ENCODE peak calls at places on chromosomes 6 and 20, in four cellular contexts. X, B, S and P are unnamed samples. For H3K36me3, the result is how much of the 10 kb centered on the place peaks cover.

GRCh38 chr6:90993771-90994170 is 406.9 kb upstream of the MAP3K7 start:
- DNase-seq in B (no peak), S (no peak), X (no peak), P (no peak)

GRCh38 chr6:110130362-110130761 is 49.1 kb downstream of the WASF1 start:
- DNase-seq in B (no peak), S (no peak), X (no peak), P (no peak)

GRCh38 chr20:32880635-32881034 is 21.9 kb downstream of the EFCAB8 start:
- DNase-seq in S (no peak), X (no peak), B (no peak), P (no peak)

GRCh38 chr6:109513571-109514071 is 30.6 kb upstream of the ZBTB24 start:
- DNase-seq in B (no peak), X (peak), S (no peak), P (no peak)

GRCh38 chr6:27591660-27592059 is 118.8 kb upstream of the ZNF184 start:
- DNase-seq in X (peak), B (no peak), S (no peak), P (no peak)

GRCh38 chr20:62203378-62204030 is 16.6 kb downstream of the HRH3 start:
- DNase-seq in X (peak), B (peak), S (no peak), P (peak)

GRCh38 chr6:34120953-34121675 is 24.8 kb downstream of the GRM4 start:
- DNase-seq in S (no peak), B (no peak), X (no peak), P (no peak)

GRCh38 chr6:107489636-107490567 is at the start of gene SOBP:
- DNase-seq in X (peak), S (peak), B (peak), P (peak)

GRCh38 chr20:63381781-63382431 is 20.8 kb upstream of the CHRNA4 start:
- DNase-seq in B (peak), S (no peak), X (peak), P (no peak)

GRCh38 chr6:135118142-135118730 is 62.9 kb upstream of the MYB start:
- DNase-seq in B (no peak), X (no peak), S (no peak), P (no peak)

GRCh38 chr20:17504326-17504897 is 26.8 kb downstream of the BFSP1 start:
- DNase-seq in B (peak), S (no peak), X (no peak), P (no peak)

GRCh38 chr6:70616728-70617260 is 50.1 kb downstream of the SDHAF4 start:
- DNase-seq in S (no peak), B (no peak), X (no peak), P (no peak)

GRCh38 chr20:14881518-14881917 is 544.1 kb upstream of the FLRT3 start:
- DNase-seq in X (no peak), S (no peak), B (no peak), P (no peak)

GRCh38 chr6:14875678-14876063 is 370.2 kb upstream of the JARID2 start:
- DNase-seq in B (no peak), X (no peak), S (no peak), P (no peak)

GRCh38 chr6:45637611-45638257 is 260.0 kb upstream of the SUPT3H start:
- DNase-seq in B (no peak), X (no peak), S (no peak), P (no peak)

GRCh38 chr6:166929534-166930189 is 26.7 kb downstream of the RNASET2 start:
- DNase-seq in X (no peak), S (peak), B (no peak), P (no peak)

GRCh38 chr6:5746392-5747140 is 260.2 kb downstream of the NRN1 start:
- DNase-seq in B (no peak), S (no peak), X (no peak), P (no peak)

GRCh38 chr6:127971945-127972391 is 71.1 kb upstream of the THEMIS start:
- DNase-seq in S (no peak), X (peak), B (no peak), P (no peak)

GRCh38 chr6:30725713-30726505 is 5.8 kb downstream of the TUBB start:
- DNase-seq in X (peak), B (no peak), S (peak), P (no peak)

GRCh38 chr20:52192296-52193007 is 873 bp upstream of the ZFP64 start:
- DNase-seq in B (no peak), S (peak), X (no peak), P (peak)

GRCh38 chr6:80720824-80721223 is 614.4 kb downstream of the BCKDHB start:
- DNase-seq in X (no peak), B (no peak), S (no peak), P (no peak)

GRCh38 chr6:158545043-158545966 is 14.6 kb upstream of the TMEM181 start:
- DNase-seq in X (no peak), B (no peak), S (no peak), P (no peak)

GRCh38 chr6:2209226-2209809 is 36.1 kb downstream of the GMDS start:
- DNase-seq in S (peak), X (peak), B (no peak), P (no peak)

GRCh38 chr20:20860078-20860806 is 147.8 kb upstream of the RALGAPA2 start:
- DNase-seq in X (peak), B (peak), S (peak), P (peak)

GRCh38 chr20:48823960-48824497 is 3.8 kb downstream of the PREX1 start:
- DNase-seq in B (no peak), X (peak), S (peak), P (no peak)

GRCh38 chr6:151482290-151482689 is 11.5 kb upstream of the CCDC170 start:
- DNase-seq in S (peak), B (no peak), X (peak), P (no peak)

GRCh38 chr6:54916858-54917257 is 70.3 kb downstream of the FAM83B start:
- DNase-seq in S (no peak), X (no peak), B (no peak), P (no peak)

GRCh38 chr6:32952817-32953739 is at the start of gene HLA-DMA:
- DNase-seq in B (peak), S (peak), X (peak), P (peak)

GRCh38 chr6:3568396-3569082 is 111.7 kb upstream of the SLC22A23 start:
- DNase-seq in X (no peak), B (no peak), S (no peak), P (no peak)

GRCh38 chr6:72861935-72862432 is 240.1 kb downstream of the KCNQ5 start:
- DNase-seq in S (no peak), B (no peak), X (peak), P (peak)

GRCh38 chr6:14193524-14193923 is 76.0 kb downstream of the CD83 start:
- DNase-seq in X (no peak), S (no peak), B (no peak), P (no peak)

GRCh38 chr6:45650527-45651135 is 272.9 kb upstream of the SUPT3H start:
- DNase-seq in B (no peak), S (no peak), X (peak), P (no peak)

GRCh38 chr6:25251426-25251825 is 27.7 kb upstream of the CARMIL1 start:
- DNase-seq in B (no peak), X (no peak), S (no peak), P (no peak)

GRCh38 chr20:50149481-50150254 is 3.9 kb downstream of the PEDS1 start:
- DNase-seq in X (no peak), B (no peak), S (no peak), P (peak)

GRCh38 chr20:60249436-60249835 is 291.2 kb downstream of the CDH26 start:
- DNase-seq in S (no peak), B (no peak), X (no peak), P (no peak)

GRCh38 chr20:19615629-19616028 is 142.4 kb upstream of the RIN2 start:
- DNase-seq in B (no peak), S (no peak), X (no peak), P (no peak)

GRCh38 chr6:27687154-27688013 is 214.5 kb upstream of the ZNF184 start:
- DNase-seq in B (peak), X (peak), S (peak), P (peak)

DNA sequence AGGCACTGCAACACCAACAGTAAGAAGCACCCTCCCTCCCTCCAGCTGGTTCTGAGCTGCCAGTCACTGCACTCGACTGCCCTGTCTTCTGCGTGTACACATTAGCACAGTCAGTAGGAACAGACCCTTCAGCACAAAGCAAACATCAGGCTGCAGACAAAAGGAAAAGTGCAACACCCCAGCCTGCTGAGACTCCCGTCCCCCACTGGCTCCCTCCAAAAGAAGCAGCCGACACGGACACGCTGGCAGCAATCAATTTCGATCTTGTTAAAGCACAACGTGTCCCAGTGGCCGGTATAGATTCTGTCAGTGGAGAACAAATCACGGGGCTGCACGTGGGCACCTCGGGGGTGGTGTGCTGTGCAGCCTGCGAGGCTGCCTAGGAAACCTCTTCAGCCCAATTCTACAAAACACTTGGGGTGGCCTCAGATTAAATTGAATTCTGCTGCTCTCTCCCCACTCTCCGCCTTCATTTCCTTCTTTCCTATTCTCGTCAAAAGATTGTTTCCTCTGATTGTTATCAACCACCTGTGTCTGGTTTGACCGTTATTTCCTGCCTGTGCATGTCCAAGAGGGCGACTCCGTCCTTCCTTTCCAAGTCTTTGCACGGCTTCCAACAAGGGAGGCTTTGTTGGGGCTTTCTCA is 38.7 kb downstream of the TRAF3IP2 start:
- DNase-seq in S (no peak), B (no peak), X (peak), P (no peak)
- H3K36me3 ChIP-seq in S (half or more), B (under half), X (under half), P (under half)

GRCh38 chr6:68693271-68693670 is 58.2 kb downstream of the ADGRB3 start:
- DNase-seq in S (no peak), B (no peak), X (no peak), P (no peak)
- TF ChIP-seq CTCF in S (no peak), B (no peak), X (no peak), P (no peak)

DNA sequence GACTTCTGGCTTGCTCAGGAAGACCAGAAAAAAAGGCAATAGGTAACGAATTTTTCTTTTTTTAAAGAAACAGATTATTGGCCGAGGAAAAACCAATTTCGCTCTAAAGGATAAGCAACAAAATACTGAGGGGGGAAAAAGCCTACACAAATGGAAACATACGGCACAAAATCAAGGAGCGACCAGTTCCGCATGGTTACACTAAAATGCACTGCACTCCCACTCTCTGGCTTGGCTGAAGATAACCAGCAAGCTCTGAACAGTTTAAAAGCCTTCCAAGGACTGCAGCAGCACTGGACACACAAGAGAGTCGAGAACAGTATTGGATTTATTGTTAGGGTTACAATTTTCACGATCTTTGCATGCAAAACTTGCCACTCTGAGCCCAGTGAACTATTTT is 881 bp upstream of the MAP7 start:
- DNase-seq in B (no peak), S (no peak), X (no peak), P (no peak)
- H3K27ac ChIP-seq in B (no peak), S (no peak), X (no peak), P (no peak)

GRCh38 chr20:58661298-58662141 is 10.4 kb downstream of the STX16 start:
- DNase-seq in X (peak), S (peak), B (no peak), P (no peak)
- H3K36me3 ChIP-seq in X (under half), S (under half), B (under half), P (under half)